ENCODE peak calls at places on chromosomes 1 and 21, in seven cellular contexts. Y is left ventricle myocardium inferior, I is IMR-90, V is cardiac fibroblast, X is GM12865, J is body of pancreas, T is GM12878. M is an unnamed sample.

GRCh38 chr1:156152628-156153027 is 757 bp upstream of the SEMA4A start:
- DNase-seq in I (no peak), T (no peak), J (no peak), X (peak; percentile 9), Y (no peak), V (no peak), M (peak; percentile 86)

GRCh38 chr1:3896396-3897000 is 3.6 kb downstream of the C1orf174 start:
- DNase-seq in J (no peak), I (no peak), V (no peak), T (no peak), X (no peak), Y (no peak), M (no peak)

GRCh38 chr21:38984982-38985422 is 179.3 kb downstream of the ETS2 start:
- DNase-seq in V (peak; percentile 83), T (no peak), I (peak; percentile 86), Y (no peak), X (no peak), J (no peak), M (no peak)

GRCh38 chr1:156113263-156114004 is 1.1 kb upstream of the LMNA start:
- DNase-seq in T (no peak), X (no peak), I (no peak), V (no peak), Y (no peak), J (no peak), M (no peak)

GRCh38 chr1:178997428-178997827 is 28.3 kb upstream of the FAM20B start:
- DNase-seq in Y (no peak), J (no peak), I (no peak), X (no peak), V (no peak), T (no peak), M (no peak)

GRCh38 chr21:36707763-36708511 is 9.0 kb downstream of the SIM2 start:
- DNase-seq in V (no peak), I (no peak), X (no peak), Y (no peak), T (no peak), J (no peak), M (no peak)

GRCh38 chr1:110433803-110434202 is 17.1 kb upstream of the PROK1 start:
- DNase-seq in V (peak; percentile 33), T (no peak), J (peak; percentile 47), X (peak; percentile 11), I (peak; percentile 20), Y (peak; percentile 47), M (peak; percentile 51)

GRCh38 chr21:38671716-38672115 is 134.0 kb upstream of the ETS2 start:
- DNase-seq in I (no peak), Y (no peak), T (no peak), J (no peak), V (peak; percentile 7), X (no peak), M (no peak)

GRCh38 chr1:10074059-10074854 is 41.5 kb downstream of the UBE4B start:
- DNase-seq in Y (no peak), X (peak; percentile 64), J (peak; percentile 69), V (peak; percentile 94), T (peak; percentile 40), I (peak; percentile 98), M (peak; percentile 77)

GRCh38 chr21:38913120-38913975 is 107.6 kb downstream of the ETS2 start:
- DNase-seq in V (peak; percentile 50), I (peak; percentile 69), X (no peak), Y (peak; percentile 56), J (peak; percentile 91), T (no peak), M (no peak)

GRCh38 chr1:206923009-206923960 is 1.5 kb upstream of the FCMR start:
- DNase-seq in X (peak; percentile 93), Y (no peak), J (peak; percentile 40), V (no peak), T (peak; percentile 81), I (no peak), M (no peak)

GRCh38 chr1:84940481-84940880 is 47.5 kb upstream of the LPAR3 start:
- DNase-seq in X (no peak), Y (no peak), J (no peak), T (no peak), I (no peak), V (no peak), M (no peak)

GRCh38 chr1:84932991-84933611 is 40.1 kb upstream of the LPAR3 start:
- DNase-seq in T (no peak), I (no peak), Y (no peak), V (no peak), X (no peak), J (no peak), M (no peak)

GRCh38 chr1:84939151-84939550 is 46.1 kb upstream of the LPAR3 start:
- DNase-seq in J (no peak), I (peak; percentile 37), V (peak; percentile 52), T (no peak), Y (no peak), X (no peak), M (no peak)

GRCh38 chr1:84939761-84940160 is 46.8 kb upstream of the LPAR3 start:
- DNase-seq in X (no peak), I (no peak), V (no peak), J (no peak), T (no peak), Y (no peak), M (no peak)

GRCh38 chr1:84936116-84936810 is 43.3 kb upstream of the LPAR3 start:
- DNase-seq in I (peak; percentile 72), V (peak; percentile 82), T (no peak), X (peak; percentile 54), J (peak; percentile 68), Y (no peak), M (no peak)
- TF ChIP-seq CTCF in I (peak; percentile 95), V (peak; percentile 86), T (peak; percentile 86), X (peak; percentile 80), J (peak; percentile 97), Y (peak; percentile 93), M (peak; percentile 96)

GRCh38 chr1:26994772-26995625 is 1.5 kb downstream of the TRNP1 start:
- DNase-seq in Y (no peak), T (no peak), X (no peak), I (no peak), J (no peak), V (no peak), M (no peak)
- H3K4me3 ChIP-seq in Y (peak overlapping the region; percentile 84), T (no peak overlapping the region), X (no peak overlapping the region), I (peak overlapping the region; percentile 95), J (no peak overlapping the region), V (peak overlapping the region; percentile 77), M (peak overlapping the region; percentile 87)

GRCh38 chr1:87794788-87795614 is 466.3 kb downstream of the LMO4 start:
- DNase-seq in T (no peak), V (peak; percentile 73), Y (no peak), X (no peak), I (peak; percentile 87), J (peak; percentile 30), M (peak; percentile 67)

GRCh38 chr1:87796521-87796920 is 467.8 kb downstream of the LMO4 start:
- DNase-seq in I (no peak), J (peak; percentile 34), Y (no peak), V (no peak), X (no peak), T (no peak), M (no peak)

GRCh38 chr1:87795615-87796337 is 467.1 kb downstream of the LMO4 start:
- DNase-seq in J (peak; percentile 76), I (peak; percentile 15), T (no peak), X (no peak), Y (no peak), V (no peak), M (peak; percentile 57)

GRCh38 chr1:87790756-87791155 is 462.1 kb downstream of the LMO4 start:
- DNase-seq in V (no peak), X (no peak), J (no peak), I (no peak), Y (no peak), T (no peak), M (no peak)

GRCh38 chr1:87792094-87792493 is 463.4 kb downstream of the LMO4 start:
- DNase-seq in I (no peak), X (no peak), J (no peak), T (no peak), Y (no peak), V (no peak), M (no peak)
- TF ChIP-seq CTCF in I (no peak), X (no peak), J (peak; percentile 39), T (no peak), Y (no peak), V (no peak), M (no peak)

GRCh38 chr1:8047112-8047511 is 21.0 kb upstream of the ERRFI1 start:
- DNase-seq in Y (no peak), T (no peak), J (no peak), X (no peak), V (peak; percentile 89), I (peak; percentile 61), M (no peak)
- H3K4me3 ChIP-seq in Y (no peak overlapping the region), T (no peak overlapping the region), J (no peak overlapping the region), X (no peak overlapping the region), V (no peak overlapping the region), I (no peak overlapping the region), M (no peak overlapping the region)

GRCh38 chr1:153793973-153794615 is 18.9 kb downstream of the SLC27A3 start:
- DNase-seq in X (no peak), V (no peak), T (no peak), I (no peak), Y (no peak), J (no peak), M (no peak)
- TF ChIP-seq CTCF in X (no peak), V (no peak), T (no peak), I (no peak), Y (no peak), J (no peak), M (no peak)

GRCh38 chr21:29185633-29186032 is 55.2 kb downstream of the MAP3K7CL start:
- DNase-seq in T (no peak), J (no peak), Y (no peak), X (no peak), V (no peak), I (no peak), M (no peak)

GRCh38 chr21:29185172-29185571 is 54.7 kb downstream of the MAP3K7CL start:
- DNase-seq in J (no peak), Y (no peak), I (peak; percentile 25), T (no peak), X (no peak), V (peak; percentile 39), M (no peak)

GRCh38 chr21:29181799-29182470 is 51.5 kb downstream of the MAP3K7CL start:
- DNase-seq in I (peak; percentile 95), V (peak; percentile 94), Y (no peak), J (peak; percentile 37), X (peak; percentile 67), T (no peak), M (peak; percentile 76)

GRCh38 chr21:29184047-29184446 is 53.6 kb downstream of the MAP3K7CL start:
- DNase-seq in V (no peak), J (no peak), X (no peak), Y (no peak), I (no peak), T (no peak), M (no peak)

DNA sequence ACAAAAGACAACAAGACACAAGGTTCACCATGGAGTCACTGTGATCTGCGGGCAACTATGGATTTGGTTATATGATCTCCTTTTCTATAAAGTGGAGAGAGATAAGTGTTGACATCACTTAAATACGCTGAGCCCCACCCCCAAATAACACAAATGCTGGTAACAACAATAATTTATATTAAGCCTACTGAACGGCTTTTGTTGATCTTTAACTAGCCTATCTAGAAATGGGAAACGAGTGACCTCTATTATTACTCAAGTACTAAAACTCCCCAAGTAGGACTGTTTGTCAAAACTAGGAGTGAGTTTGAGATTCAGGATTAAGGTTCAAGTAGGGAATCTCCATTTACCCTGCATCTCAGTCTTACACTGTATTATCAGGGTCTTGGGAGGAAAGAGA is 52.2 kb downstream of the MAP3K7CL start:
- DNase-seq in Y (no peak), X (no peak), I (peak; percentile 36), J (no peak), T (no peak), V (no peak), M (peak; percentile 59)
- H3K4me3 ChIP-seq in Y (peak overlapping the region; percentile 55), X (peak overlapping the region; percentile 31), I (peak overlapping the region; percentile 37), J (no peak overlapping the region), T (no peak overlapping the region), V (no peak overlapping the region), M (peak overlapping the region; percentile 51)

M was measured in epithelial cell of proximal tubule.